ENCODE peak calls at places on chromosomes 6 and 20, in eight cellular contexts. O is aorta, N is AG04450, Q is GM23338, P is left ventricle myocardium inferior, I is IMR-90, C is cardiac muscle cell, H is mesendoderm. T is an unnamed sample.

GRCh38 chr6:163281661-163282060 is 132.9 kb upstream of the QKI start:
- DNase-seq in Q (no peak), N (no peak), O (no peak), H (no peak), I (no peak), C (no peak), P (no peak), T (no peak)

GRCh38 chr20:25273046-25273445 is 25.2 kb downstream of the PYGB start:
- DNase-seq in I (no peak), P (peak), Q (no peak), O (no peak), H (no peak), N (no peak), C (no peak), T (no peak)

GRCh38 chr6:37190159-37190535 is 20.2 kb downstream of the PIM1 start:
- DNase-seq in H (no peak), Q (no peak), O (no peak), N (no peak), C (no peak), P (no peak), I (peak), T (no peak)

GRCh38 chr20:18388860-18389259 is 78.0 kb downstream of the DZANK1 start:
- DNase-seq in I (peak), P (no peak), O (no peak), H (no peak), N (peak), C (no peak), Q (no peak), T (peak)

GRCh38 chr6:130178692-130179091 is 44.1 kb downstream of the SAMD3 start:
- DNase-seq in Q (no peak), H (peak), O (no peak), N (peak), C (no peak), P (no peak), I (peak), T (peak)

GRCh38 chr6:148790817-148791216 is 44.0 kb downstream of the UST start:
- DNase-seq in C (no peak), H (no peak), Q (no peak), P (no peak), I (no peak), N (no peak), O (no peak), T (no peak)

GRCh38 chr6:118985123-118985830 is 50.3 kb upstream of the MCM9 start:
- DNase-seq in N (no peak), P (no peak), I (no peak), O (no peak), Q (no peak), C (no peak), H (no peak), T (no peak)

GRCh38 chr6:163460307-163460782 is 45.8 kb downstream of the QKI start:
- DNase-seq in H (peak), Q (no peak), C (no peak), I (peak), N (no peak), O (no peak), P (no peak), T (no peak)

GRCh38 chr20:48286571-48287551 is 501.6 kb upstream of the SULF2 start:
- DNase-seq in C (no peak), N (no peak), O (no peak), Q (no peak), I (no peak), H (no peak), P (no peak), T (no peak)

GRCh38 chr6:28208180-28208659 is 16.9 kb upstream of the ZSCAN9 start:
- DNase-seq in O (no peak), Q (peak), I (no peak), P (no peak), H (peak), N (no peak), C (peak), T (no peak)

GRCh38 chr20:52201395-52201794 is 9.8 kb upstream of the ZFP64 start:
- DNase-seq in N (no peak), Q (no peak), I (no peak), H (no peak), C (no peak), P (no peak), O (no peak), T (no peak)

GRCh38 chr6:68427630-68428029 is 207.5 kb upstream of the ADGRB3 start:
- DNase-seq in P (no peak), Q (no peak), N (no peak), O (no peak), I (peak), H (no peak), C (no peak), T (no peak)

GRCh38 chr20:11799131-11799800 is 118.4 kb upstream of the BTBD3 start:
- DNase-seq in C (no peak), I (no peak), N (no peak), Q (no peak), P (no peak), O (no peak), H (peak), T (no peak)

GRCh38 chr6:92810913-92811312 is 608.4 kb downstream of the EPHA7 start:
- DNase-seq in O (no peak), Q (peak), I (peak), N (peak), H (peak), C (peak), P (no peak), T (no peak)

GRCh38 chr20:23776067-23776771 is 25.5 kb upstream of the CST1 start:
- DNase-seq in C (no peak), P (no peak), O (no peak), Q (peak), H (peak), N (no peak), I (no peak), T (no peak)

GRCh38 chr6:166494757-166495486 is 91.6 kb downstream of the RAMACL start:
- DNase-seq in I (no peak), C (no peak), P (peak), H (peak), N (no peak), O (no peak), Q (no peak), T (no peak)

GRCh38 chr6:157726892-157727628 is 96.0 kb upstream of the SNX9 start:
- DNase-seq in H (no peak), I (no peak), Q (no peak), C (no peak), P (peak), N (no peak), O (no peak), T (no peak)

GRCh38 chr6:107030151-107030550 is 2.2 kb downstream of the MTRES1 start:
- DNase-seq in I (peak), N (no peak), O (no peak), C (no peak), H (no peak), Q (no peak), P (no peak), T (no peak)

GRCh38 chr6:75444899-75445298 is 48.7 kb downstream of the FILIP1 start:
- DNase-seq in I (no peak), N (no peak), P (no peak), Q (no peak), H (no peak), C (no peak), O (no peak), T (no peak)

GRCh38 chr6:3457710-3458605 is 1.1 kb upstream of the SLC22A23 start:
- DNase-seq in I (no peak), N (no peak), Q (peak), P (no peak), O (no peak), H (no peak), C (peak), T (no peak)

GRCh38 chr20:23290761-23291574 is 59.6 kb upstream of the NXT1 start:
- DNase-seq in N (no peak), P (no peak), H (no peak), I (no peak), O (no peak), C (no peak), Q (no peak), T (no peak)

GRCh38 chr6:89834884-89835792 is 5.5 kb downstream of the CASP8AP2 start:
- DNase-seq in N (no peak), P (no peak), I (peak), Q (no peak), C (no peak), H (no peak), O (no peak), T (no peak)

GRCh38 chr20:57576002-57576401 is 15.1 kb downstream of the PCK1 start:
- DNase-seq in Q (no peak), O (no peak), P (no peak), H (no peak), C (no peak), N (no peak), I (no peak), T (no peak)

GRCh38 chr6:139699335-139699734 is 324.9 kb upstream of the CITED2 start:
- DNase-seq in I (peak), N (no peak), H (no peak), C (no peak), P (no peak), O (no peak), Q (no peak), T (no peak)

GRCh38 chr6:14310955-14311354 is 193.4 kb downstream of the CD83 start:
- DNase-seq in H (peak), I (no peak), P (no peak), C (no peak), O (no peak), Q (no peak), N (no peak), T (no peak)

GRCh38 chr6:33584700-33585402 is 4.8 kb upstream of the BAK1 start:
- DNase-seq in Q (no peak), P (no peak), I (no peak), O (no peak), N (no peak), H (no peak), C (no peak), T (no peak)
- H3K27ac ChIP-seq in Q (no peak), P (peak), I (no peak), O (no peak), N (no peak), H (no peak), C (no peak), T (no peak)

DNA sequence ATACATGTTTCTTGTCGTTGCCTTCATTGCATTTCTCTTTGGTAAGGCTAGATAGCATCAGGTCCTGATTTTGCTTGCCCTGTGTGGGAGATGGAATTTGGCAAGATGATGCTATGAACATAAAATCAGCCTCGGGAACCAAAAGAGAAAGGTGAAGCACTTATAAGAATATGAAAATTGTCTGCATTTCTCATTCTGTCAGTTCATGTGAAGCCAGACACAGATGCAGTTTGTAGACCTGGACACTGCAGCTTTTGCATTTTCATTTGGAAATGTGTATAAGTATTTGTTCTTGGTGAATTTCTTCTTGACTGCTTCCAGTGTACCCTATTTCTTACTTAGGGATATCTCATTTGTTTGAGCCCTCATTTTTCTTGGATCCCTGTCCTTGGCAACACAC is 1.3 kb downstream of the YWHAB start:
- DNase-seq in P (no peak), O (no peak), I (no peak), Q (no peak), C (no peak), N (no peak), H (no peak), T (no peak)
- H3K27ac ChIP-seq in P (peak), O (no peak), I (peak), Q (no peak), C (no peak), N (no peak), H (no peak), T (peak)

GRCh38 chr20:49658508-49658907 is 55.2 kb downstream of the B4GALT5 start:
- DNase-seq in O (no peak), N (no peak), H (peak), P (no peak), Q (peak), C (peak), I (no peak), T (no peak)
- H3K27ac ChIP-seq in O (no peak), N (no peak), H (no peak), P (no peak), Q (peak), C (no peak), I (no peak), T (no peak)

GRCh38 chr6:6712979-6713514 is 124.5 kb downstream of the LY86 start:
- DNase-seq in I (no peak), P (no peak), Q (no peak), C (peak), N (no peak), O (no peak), H (no peak), T (no peak)
- H3K27ac ChIP-seq in I (peak), P (no peak), Q (no peak), C (no peak), N (peak), O (no peak), H (no peak), T (peak)

T was measured in keratinocyte.